ENCODE peak calls at places on chromosome 3, in eight cellular contexts. J, I, Z, O, K, T, G and A are unnamed samples.

GRCh38 chr3:7272203-7272602 is 411.3 kb downstream of the GRM7 start:
- DNase-seq in J (no peak), T (no peak), I (no peak), K (no peak), Z (no peak), O (no peak), G (no peak), A (no peak)

GRCh38 chr3:78605178-78605577 is 1162.6 kb downstream of the ROBO1 start:
- DNase-seq in K (no peak), T (no peak), J (no peak), I (peak), G (no peak), O (no peak), Z (no peak), A (no peak)

GRCh38 chr3:140705954-140706353 is 28.1 kb downstream of the TRIM42 start:
- DNase-seq in T (no peak), O (no peak), I (no peak), G (no peak), J (no peak), K (no peak), Z (no peak), A (no peak)

GRCh38 chr3:53236112-53236841 is 19.5 kb downstream of the TKT start:
- DNase-seq in G (no peak), J (peak), T (no peak), K (peak), I (peak), O (peak), Z (peak), A (peak)

GRCh38 chr3:140378571-140379340 is 299.1 kb upstream of the TRIM42 start:
- DNase-seq in T (no peak), O (peak), G (no peak), I (peak), J (no peak), Z (no peak), K (peak), A (no peak)

GRCh38 chr3:55615039-55615693 is 128.1 kb upstream of the WNT5A start:
- DNase-seq in I (no peak), G (no peak), J (no peak), T (no peak), Z (no peak), K (no peak), O (peak), A (no peak)

GRCh38 chr3:153277029-153277428 is 115.0 kb downstream of the RAP2B start:
- DNase-seq in Z (no peak), I (peak), T (no peak), K (peak), O (no peak), G (no peak), J (no peak), A (no peak)

GRCh38 chr3:133742351-133743091 is 3.7 kb upstream of the TF start:
- DNase-seq in I (peak), Z (no peak), T (peak), G (no peak), O (no peak), J (no peak), K (peak), A (peak)

GRCh38 chr3:140466535-140466934 is 211.3 kb upstream of the TRIM42 start:
- DNase-seq in O (no peak), K (no peak), Z (no peak), G (no peak), I (no peak), T (no peak), J (no peak), A (no peak)

GRCh38 chr3:27324695-27325094 is 44.5 kb downstream of the NEK10 start:
- DNase-seq in O (no peak), J (no peak), Z (no peak), I (no peak), G (no peak), K (peak), T (no peak), A (no peak)

GRCh38 chr3:107124885-107125284 is 252.4 kb upstream of the CCDC54 start:
- DNase-seq in I (peak), G (no peak), K (no peak), Z (no peak), O (peak), T (no peak), J (peak), A (no peak)

GRCh38 chr3:4060064-4060463 is 243.1 kb upstream of the SETMAR start:
- DNase-seq in K (no peak), Z (no peak), J (no peak), I (no peak), T (no peak), O (peak), G (no peak), A (no peak)

GRCh38 chr3:43286886-43287301 is 554 bp downstream of the SNRK start:
- DNase-seq in K (peak), I (peak), J (peak), Z (no peak), O (peak), T (no peak), G (no peak), A (peak)

GRCh38 chr3:53180305-53181023 is 19.5 kb downstream of the PRKCD start:
- DNase-seq in I (no peak), J (no peak), O (no peak), K (no peak), G (no peak), Z (no peak), T (peak), A (peak)

GRCh38 chr3:59469948-59470723 is 420.3 kb upstream of the CFAP20DC start:
- DNase-seq in K (peak), J (no peak), O (no peak), G (no peak), T (no peak), I (peak), Z (no peak), A (peak)

GRCh38 chr3:95629802-95630201 is 1184.6 kb upstream of the EPHA6 start:
- DNase-seq in T (no peak), J (no peak), G (no peak), O (peak), K (no peak), Z (no peak), I (no peak), A (no peak)

GRCh38 chr3:36812240-36812639 is 47.9 kb upstream of the DCLK3 start:
- DNase-seq in J (no peak), Z (no peak), K (peak), G (no peak), T (no peak), O (no peak), I (no peak), A (no peak)

GRCh38 chr3:27752926-27753325 is 30.8 kb upstream of the EOMES start:
- DNase-seq in K (no peak), O (no peak), G (no peak), Z (no peak), J (no peak), I (no peak), T (no peak), A (no peak)

GRCh38 chr3:62095080-62095479 is 278.3 kb downstream of the FEZF2 start:
- DNase-seq in K (no peak), G (no peak), O (no peak), J (no peak), Z (no peak), I (no peak), T (no peak), A (no peak)

GRCh38 chr3:132405188-132405587 is 12.1 kb upstream of the DNAJC13 start:
- DNase-seq in I (peak), O (no peak), T (no peak), G (no peak), K (no peak), J (no peak), Z (no peak), A (no peak)

GRCh38 chr3:15331606-15332404 is 581 bp downstream of the SH3BP5 start:
- DNase-seq in T (no peak), K (peak), G (no peak), J (no peak), O (no peak), Z (peak), I (peak), A (peak)

GRCh38 chr3:141321109-141321497 is 47.2 kb upstream of the ZBTB38 start:
- DNase-seq in I (no peak), O (no peak), J (no peak), T (no peak), G (no peak), Z (no peak), K (no peak), A (peak)

GRCh38 chr3:173970206-173970605 is 572.7 kb downstream of the NLGN1 start:
- DNase-seq in Z (no peak), O (no peak), K (no peak), J (peak), T (no peak), I (no peak), G (no peak), A (no peak)

GRCh38 chr3:108620250-108620649 is 30.7 kb downstream of the DZIP3 start:
- DNase-seq in K (no peak), O (no peak), J (no peak), I (no peak), Z (no peak), G (no peak), T (no peak), A (no peak)

GRCh38 chr3:189517981-189518380 is 113.2 kb upstream of the TP63 start:
- DNase-seq in K (no peak), J (no peak), O (peak), Z (peak), T (no peak), I (no peak), G (no peak), A (no peak)

GRCh38 chr3:81622395-81622794 is 139.1 kb downstream of the GBE1 start:
- DNase-seq in K (no peak), I (peak), T (no peak), Z (no peak), O (no peak), G (no peak), J (no peak), A (peak)

GRCh38 chr3:148319161-148319915 is 378.4 kb upstream of the AGTR1 start:
- DNase-seq in G (no peak), O (no peak), J (no peak), T (peak), Z (no peak), I (peak), K (peak), A (peak)

GRCh38 chr3:50166309-50167019 is 11.3 kb downstream of the SEMA3F start:
- DNase-seq in K (no peak), G (no peak), J (no peak), T (no peak), O (no peak), Z (no peak), I (no peak), A (no peak)
- H3K27ac ChIP-seq in K (peak), G (peak), J (no peak), T (no peak), O (peak), Z (no peak), I (no peak), A (peak)

DNA sequence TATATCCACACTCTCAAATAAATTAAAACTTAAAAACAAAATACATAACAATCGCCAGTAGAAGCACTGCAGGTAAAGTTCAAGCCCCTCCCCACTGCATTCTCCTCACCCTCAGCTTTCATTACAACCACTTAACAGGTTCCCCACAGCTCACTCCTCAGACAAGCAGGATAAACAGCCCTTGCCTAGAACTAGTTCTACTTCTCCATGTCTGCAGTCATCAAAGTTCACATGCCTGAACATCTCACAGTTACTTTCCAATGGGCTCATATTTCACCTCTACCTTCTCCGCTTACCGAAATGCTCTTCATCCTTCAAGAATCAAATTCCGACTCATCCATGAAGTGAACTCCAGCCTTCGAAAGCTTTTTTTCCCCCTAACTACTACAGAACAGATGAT is 4.1 kb downstream of the YEATS2 start:
- DNase-seq in Z (no peak), K (no peak), G (no peak), I (no peak), O (peak), J (peak), T (no peak), A (no peak)
- H3K4me2 ChIP-seq in Z (no peak), K (no peak), G (no peak), I (no peak), O (no peak), J (peak), T (no peak), A (no peak)

GRCh38 chr3:50350213-50350526 is 405 bp downstream of the NPRL2 start:
- DNase-seq in Z (no peak), G (no peak), K (no peak), O (no peak), T (no peak), J (no peak), I (no peak), A (peak)
- H3K27ac ChIP-seq in Z (no peak), G (no peak), K (peak), O (no peak), T (peak), J (peak), I (peak), A (peak)

GRCh38 chr3:13018039-13018431 is 55.2 kb downstream of the IQSEC1 start:
- DNase-seq in T (no peak), G (no peak), Z (peak), J (no peak), I (peak), K (no peak), O (peak), A (peak)
- H3K4me2 ChIP-seq in T (peak), G (no peak), Z (no peak), J (no peak), I (peak), K (no peak), O (no peak), A (peak)